ENCODE peak calls at places on chromosomes 7 and 10, in four cellular contexts. X is cardiac muscle cell, C is GM12865, A is IMR-90. S is an unnamed sample.
A peak's percentile ranks its signal among the peaks of the same experiment; 100 is the strongest.

GRCh38 chr10:12466701-12467100 is 117.4 kb downstream of the CAMK1D start:
- DNase-seq in X (no peak), C (peak; percentile 83), A (peak; percentile 18), S (no peak)

GRCh38 chr10:16612148-16612742 is 90.6 kb upstream of the C1QL3 start:
- DNase-seq in A (peak; percentile 46), C (peak; percentile 46), X (peak; percentile 75), S (peak; percentile 39)

GRCh38 chr10:6064119-6064518 is 2.0 kb upstream of the IL2RA start:
- DNase-seq in C (no peak), A (no peak), X (no peak), S (no peak)

GRCh38 chr7:107036535-107036934 is 8.0 kb upstream of the PRKAR2B start:
- DNase-seq in C (no peak), A (no peak), X (no peak), S (no peak)

GRCh38 chr7:116441534-116441933 is 58.0 kb upstream of the CAV2 start:
- DNase-seq in C (no peak), A (peak; percentile 46), X (no peak), S (no peak)

GRCh38 chr10:75187961-75188426 is 22.6 kb upstream of the VDAC2 start:
- DNase-seq in A (peak; percentile 74), C (peak; percentile 79), X (peak; percentile 65), S (peak; percentile 72)

GRCh38 chr7:85261341-85261740 is 74.5 kb upstream of the SEMA3D start:
- DNase-seq in A (peak; percentile 55), X (no peak), C (no peak), S (no peak)

GRCh38 chr10:6558272-6558671 is 21.8 kb downstream of the PRKCQ start:
- DNase-seq in A (no peak), C (no peak), X (no peak), S (no peak)

GRCh38 chr7:77699056-77699455 is 2.8 kb downstream of the RSBN1L start:
- DNase-seq in X (no peak), C (peak; percentile 78), A (no peak), S (peak; percentile 67)

GRCh38 chr7:6306471-6306870 is 34.0 kb upstream of the CYTH3 start:
- DNase-seq in C (no peak), A (peak; percentile 74), X (no peak), S (no peak)

GRCh38 chr10:132762267-132762666 is 23.7 kb downstream of the NKX6-2 start:
- DNase-seq in X (no peak), C (no peak), A (no peak), S (peak; percentile 48)

GRCh38 chr7:25727446-25727845 is 424.6 kb upstream of the NFE2L3 start:
- DNase-seq in A (no peak), C (no peak), X (no peak), S (no peak)

GRCh38 chr10:94129393-94130130 is 135.8 kb downstream of the PLCE1 start:
- DNase-seq in X (no peak), A (peak; percentile 91), C (no peak), S (no peak)

GRCh38 chr10:20953120-20953519 is 56.0 kb upstream of the NEBL start:
- DNase-seq in X (no peak), C (peak; percentile 10), A (no peak), S (no peak)

GRCh38 chr10:101446947-101447346 is 93.0 kb downstream of the BTRC start:
- DNase-seq in C (no peak), X (peak; percentile 56), A (no peak), S (no peak)

GRCh38 chr10:36794981-36795380 is 330.4 kb upstream of the ANKRD30A start:
- DNase-seq in A (no peak), X (no peak), C (no peak), S (no peak)

GRCh38 chr7:31027161-31027965 is 24.7 kb upstream of the ADCYAP1R1 start:
- DNase-seq in X (peak; percentile 80), C (peak; percentile 57), A (no peak), S (peak; percentile 54)

GRCh38 chr10:78215645-78216044 is 182.0 kb downstream of the RPS24 start:
- DNase-seq in X (peak; percentile 95), A (peak; percentile 61), C (no peak), S (no peak)

GRCh38 chr7:40680657-40681056 is 545.9 kb downstream of the SUGCT start:
- DNase-seq in X (no peak), A (no peak), C (no peak), S (no peak)
- TF ChIP-seq CTCF in X (peak; percentile 52), A (peak; percentile 36), C (peak; percentile 24), S (no peak)

GRCh38 chr7:146176790-146177189 is 60.2 kb downstream of the CNTNAP2 start:
- DNase-seq in C (no peak), A (no peak), X (peak; percentile 1), S (no peak)

GRCh38 chr7:146175716-146176115 is 59.1 kb downstream of the CNTNAP2 start:
- DNase-seq in C (no peak), A (no peak), X (no peak), S (no peak)

GRCh38 chr7:146172112-146172511 is 55.5 kb downstream of the CNTNAP2 start:
- DNase-seq in C (no peak), X (no peak), A (no peak), S (no peak)
- TF ChIP-seq CTCF in C (no peak), X (no peak), A (no peak), S (no peak)

DNA sequence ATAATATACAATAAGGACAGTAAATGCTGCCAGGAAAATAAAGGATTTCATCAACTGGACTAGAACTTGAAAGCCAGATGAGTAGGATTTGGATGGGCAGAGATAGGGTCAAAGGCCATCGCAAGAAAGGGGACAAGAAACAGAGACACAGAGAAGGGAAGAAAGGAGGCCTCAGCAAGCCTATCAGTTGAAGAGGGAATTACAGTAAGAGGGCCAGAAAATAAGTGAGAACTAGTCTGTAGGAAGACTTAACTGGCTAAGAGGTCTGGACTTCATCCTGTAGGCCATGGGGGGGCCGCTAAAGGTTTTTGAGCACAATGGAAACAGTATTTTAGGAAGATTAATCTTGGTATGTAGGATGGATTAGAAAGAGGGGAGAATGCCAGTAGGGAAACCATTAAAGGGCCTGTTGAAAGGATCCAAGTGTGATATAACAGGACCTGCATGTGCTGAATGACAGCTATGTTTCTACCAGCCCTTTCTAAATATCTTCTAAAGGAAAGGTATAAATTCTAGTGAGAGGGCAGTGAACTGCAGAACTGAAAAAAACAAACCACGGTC is 174.4 kb downstream of the CHCHD3 start:
- DNase-seq in A (no peak), X (peak; percentile 52), C (no peak), S (no peak)
- TF ChIP-seq CTCF in A (no peak), X (no peak), C (no peak), S (no peak)

DNA sequence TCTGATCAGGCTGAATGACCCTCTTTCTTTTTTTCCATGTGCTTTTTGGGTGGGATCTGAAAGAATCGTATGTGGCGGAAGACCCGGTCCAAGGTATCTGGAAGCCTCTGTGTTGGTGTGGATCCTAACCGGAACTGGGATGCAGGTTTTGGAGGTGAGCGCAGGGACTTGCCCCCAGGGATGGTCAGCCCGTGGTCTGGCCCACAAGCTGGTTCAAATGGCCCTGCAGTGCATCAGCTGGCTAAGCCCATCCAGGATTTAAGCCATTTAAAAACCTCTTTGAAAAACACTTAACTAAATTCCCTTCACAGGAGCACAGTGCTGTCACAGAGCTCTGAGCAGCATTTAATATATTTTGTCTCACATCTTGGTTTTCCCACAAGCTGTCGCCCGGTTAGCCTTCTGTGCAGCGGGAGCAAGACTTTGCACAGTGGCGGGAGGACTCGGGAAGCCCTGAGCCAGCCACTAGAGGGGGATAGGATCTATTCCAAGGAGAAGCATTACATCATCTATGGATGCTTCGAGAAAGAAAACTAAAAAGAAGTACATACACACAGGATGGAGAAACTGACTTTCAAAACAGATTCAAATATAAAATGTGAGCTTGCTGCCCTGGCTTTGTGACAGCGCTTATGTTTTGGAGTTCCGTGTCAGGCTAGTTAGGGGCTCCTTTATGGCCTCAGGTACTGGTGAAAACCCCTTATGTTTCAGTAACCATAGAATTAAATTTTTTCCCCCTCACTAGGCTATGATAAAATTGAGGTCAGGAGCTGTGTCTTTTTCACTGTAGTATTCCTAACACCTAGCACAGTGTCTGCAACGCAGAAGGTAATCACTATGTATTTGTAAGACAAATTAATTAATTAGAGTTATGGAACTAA is 11.3 kb downstream of the CPA2 start:
- DNase-seq in C (no peak), X (peak; percentile 74), A (peak; percentile 69), S (no peak)
- TF ChIP-seq CTCF in C (no peak), X (peak; percentile 76), A (peak; percentile 57), S (peak; percentile 16)

GRCh38 chr10:84842593-84842992 is 514.2 kb downstream of the CCSER2 start:
- DNase-seq in A (no peak), C (no peak), X (no peak), S (no peak)

GRCh38 chr10:84846646-84847045 is 518.3 kb downstream of the CCSER2 start:
- DNase-seq in A (no peak), C (no peak), X (no peak), S (no peak)

GRCh38 chr10:84848967-84849366 is 520.6 kb downstream of the CCSER2 start:
- DNase-seq in A (no peak), X (no peak), C (no peak), S (no peak)

GRCh38 chr10:84850826-84851225 is 522.4 kb downstream of the CCSER2 start:
- DNase-seq in X (no peak), C (no peak), A (no peak), S (no peak)

DNA sequence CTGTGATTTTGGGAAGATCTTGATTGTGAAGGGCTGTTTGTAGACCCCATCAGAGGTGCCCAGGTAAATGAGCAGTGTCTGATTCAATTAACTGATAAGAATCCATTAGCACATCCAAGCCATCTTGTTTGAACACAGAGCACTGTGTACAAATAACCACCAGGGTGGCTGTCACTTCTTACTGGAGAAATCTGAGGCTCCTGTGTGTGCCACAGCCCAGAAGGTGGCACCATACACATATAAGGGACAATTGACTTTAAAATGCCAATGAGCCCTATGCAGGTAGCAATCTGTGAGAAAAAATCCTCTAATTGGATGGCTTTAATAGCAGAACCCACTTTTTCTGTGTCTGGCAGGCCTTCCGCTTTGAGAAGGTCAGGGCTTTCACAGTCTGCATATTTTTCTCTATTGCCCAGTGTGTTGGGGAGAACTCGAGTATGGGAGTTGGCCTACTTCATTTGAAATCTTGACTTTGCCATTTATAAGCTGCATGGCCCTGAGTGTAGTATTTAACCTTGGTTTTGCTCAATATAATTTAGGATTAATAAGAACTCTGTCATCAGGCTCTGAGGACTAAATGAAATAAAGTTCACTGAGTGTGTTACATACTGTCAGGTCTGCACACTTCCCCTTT is 517.4 kb downstream of the CCSER2 start:
- DNase-seq in X (peak; percentile 61), A (no peak), C (peak; percentile 38), S (no peak)
- TF ChIP-seq CTCF in X (no peak), A (no peak), C (peak; percentile 13), S (no peak)

S was measured in GM10248.